ENCODE peak calls at places on chromosomes 6 and 20, in four cellular contexts. C is psoas muscle, K is GM12878, D is dorsolateral prefrontal cortex. Z is an unnamed sample. For H3K27me3, the result is how much of the 10 kb centered on the place peaks cover.

GRCh38 chr20:57398231-57398821 is 7.1 kb downstream of the RBM38 start:
- DNase-seq in K (peak), C (peak), D (no peak), Z (peak)

GRCh38 chr6:37182736-37183590 is 13.0 kb downstream of the PIM1 start:
- DNase-seq in K (peak), C (no peak), D (no peak), Z (peak)

GRCh38 chr6:146481527-146481926 is 62.1 kb upstream of the RAB32 start:
- DNase-seq in C (no peak), D (no peak), K (no peak), Z (no peak)

GRCh38 chr6:139443226-139444112 is 69.0 kb upstream of the CITED2 start:
- DNase-seq in D (no peak), C (no peak), K (no peak), Z (no peak)

GRCh38 chr20:50987493-50988210 is 29.0 kb downstream of the MOCS3 start:
- DNase-seq in C (peak), K (peak), D (no peak), Z (peak)

GRCh38 chr6:139967497-139967896 is 593.0 kb upstream of the CITED2 start:
- DNase-seq in C (no peak), D (no peak), K (no peak), Z (no peak)

GRCh38 chr6:167573461-167574215 is 248.8 kb downstream of the TTLL2 start:
- DNase-seq in K (no peak), C (no peak), D (no peak), Z (no peak)

GRCh38 chr6:36848658-36849441 is 9.6 kb upstream of the CPNE5 start:
- DNase-seq in D (no peak), C (no peak), K (no peak), Z (no peak)

GRCh38 chr6:67361264-67361663 is 1273.8 kb upstream of the ADGRB3 start:
- DNase-seq in D (no peak), C (no peak), K (no peak), Z (no peak)

GRCh38 chr6:157853018-157853805 is 30.2 kb downstream of the SNX9 start:
- DNase-seq in C (no peak), D (no peak), K (no peak), Z (no peak)

GRCh38 chr20:19934792-19935491 is 82.2 kb upstream of the NAA20 start:
- DNase-seq in C (peak), K (no peak), D (no peak), Z (no peak)

DNA sequence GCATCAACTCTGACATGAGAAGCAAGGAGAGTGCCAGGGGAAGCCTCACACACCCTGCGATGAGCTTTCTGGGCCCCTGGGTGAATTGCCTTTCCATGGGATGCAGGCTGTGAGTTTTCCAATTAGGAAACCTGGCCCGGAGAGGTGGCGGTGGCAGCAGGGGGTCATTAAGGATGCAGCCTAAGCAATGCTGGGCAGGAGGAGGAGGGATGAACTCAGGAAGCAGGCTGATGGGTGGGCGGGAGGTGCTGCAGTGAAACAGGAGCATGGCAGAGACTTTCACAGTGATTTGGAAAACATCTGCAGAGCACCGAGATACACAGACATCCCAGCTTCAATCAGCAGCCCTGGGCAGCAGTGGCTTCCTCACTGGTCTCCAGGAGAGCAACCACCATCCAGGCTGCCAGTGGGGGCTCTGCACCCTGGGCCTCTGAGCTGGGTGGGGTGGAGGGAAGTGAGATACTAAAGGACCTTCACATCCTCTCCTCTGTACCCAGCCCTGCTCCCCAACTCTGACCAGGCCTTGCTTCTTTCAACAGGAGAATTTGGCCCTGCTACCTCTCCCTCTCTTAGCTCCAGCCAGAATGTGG is 44.9 kb downstream of the LRFN2 start:
- DNase-seq in D (no peak), C (no peak), K (no peak), Z (no peak)
- H3K27me3 ChIP-seq in D (under half), C (under half), K (under half), Z (under half)

DNA sequence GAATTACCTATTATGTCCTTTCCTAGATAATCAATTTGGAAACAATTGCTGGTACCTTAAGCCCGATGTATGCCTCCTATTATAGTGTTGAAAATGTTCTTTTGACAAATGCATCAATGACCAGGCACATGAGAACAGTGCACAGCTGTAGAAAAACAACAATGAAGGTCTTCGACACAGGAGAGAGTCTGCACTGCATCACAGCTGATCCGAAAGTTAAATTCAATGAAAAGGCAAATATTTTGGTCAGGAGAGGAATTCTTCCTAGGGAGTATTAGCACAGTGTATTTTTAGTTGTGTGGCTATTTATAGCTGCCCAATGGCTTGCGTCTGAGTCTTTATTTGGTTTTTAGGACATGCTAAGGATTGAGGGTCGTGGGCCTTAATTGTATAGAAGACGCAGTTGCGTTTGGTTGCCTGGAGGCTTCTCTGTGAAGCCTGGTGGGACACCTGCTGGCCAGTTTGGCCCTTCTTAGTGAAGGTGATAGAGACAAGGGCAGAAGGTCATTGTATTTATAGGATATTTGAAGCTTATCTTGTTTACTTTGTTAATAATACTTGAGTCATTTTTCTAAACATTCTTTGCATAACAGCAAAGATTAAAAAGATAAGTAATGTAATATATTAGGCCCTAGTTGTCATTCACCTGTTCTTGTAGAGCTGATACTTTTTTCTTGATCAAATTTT is 72.3 kb downstream of the CDYL start:
- DNase-seq in K (no peak), D (no peak), C (no peak), Z (no peak)
- TF ChIP-seq CTCF in K (peak), D (peak), C (peak), Z (no peak)

DNA sequence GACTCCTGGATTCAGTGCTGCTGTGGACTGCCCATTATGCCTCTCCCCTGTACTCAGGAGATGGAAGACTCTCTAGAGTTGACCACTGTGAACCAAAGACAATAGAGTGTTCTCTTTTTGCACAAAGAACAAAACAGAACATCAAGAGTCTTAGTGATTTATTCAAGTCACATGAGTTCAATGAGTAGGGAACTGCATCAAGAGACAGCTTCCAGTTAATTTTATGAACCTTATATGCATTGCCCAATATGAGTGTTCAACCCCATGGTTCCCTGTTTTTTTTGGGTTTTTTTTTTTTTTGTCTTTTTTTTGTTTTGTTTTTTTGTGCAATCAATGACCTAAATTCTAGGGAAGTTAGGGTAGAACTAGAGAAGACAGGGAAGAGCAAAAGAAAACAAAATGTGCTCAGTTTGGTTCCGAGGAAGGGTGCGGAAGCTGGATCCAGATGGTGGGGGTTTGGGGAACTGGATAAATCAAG is 224.3 kb downstream of the MAFB start:
- DNase-seq in D (no peak), K (no peak), C (no peak), Z (no peak)
- H3K27ac ChIP-seq in D (no peak), K (no peak), C (no peak), Z (no peak)

DNA sequence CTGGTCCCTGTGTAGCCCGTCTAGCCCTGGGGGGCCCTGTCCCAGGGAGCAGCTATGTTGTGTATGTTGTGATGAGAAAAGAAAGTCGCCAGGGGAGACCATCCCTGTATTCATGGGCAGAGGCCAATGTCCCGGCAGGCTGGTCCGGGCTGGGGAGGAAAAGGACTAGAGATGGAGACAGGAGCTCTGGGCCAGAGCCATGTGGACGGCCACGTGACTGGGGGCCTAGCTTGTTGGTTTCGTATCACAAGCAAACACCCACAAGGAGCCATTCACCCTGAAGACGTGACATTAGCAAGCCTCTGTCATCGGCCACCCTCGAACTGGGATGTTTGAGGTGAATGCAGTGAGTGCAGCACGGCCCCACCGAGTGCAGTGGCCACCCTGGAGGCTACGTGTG is 2.9 kb upstream of the HRH3 start:
- DNase-seq in C (no peak), K (no peak), D (no peak), Z (no peak)
- H3K27me3 ChIP-seq in C (under half), K (under half), D (under half), Z (half or more)

DNA sequence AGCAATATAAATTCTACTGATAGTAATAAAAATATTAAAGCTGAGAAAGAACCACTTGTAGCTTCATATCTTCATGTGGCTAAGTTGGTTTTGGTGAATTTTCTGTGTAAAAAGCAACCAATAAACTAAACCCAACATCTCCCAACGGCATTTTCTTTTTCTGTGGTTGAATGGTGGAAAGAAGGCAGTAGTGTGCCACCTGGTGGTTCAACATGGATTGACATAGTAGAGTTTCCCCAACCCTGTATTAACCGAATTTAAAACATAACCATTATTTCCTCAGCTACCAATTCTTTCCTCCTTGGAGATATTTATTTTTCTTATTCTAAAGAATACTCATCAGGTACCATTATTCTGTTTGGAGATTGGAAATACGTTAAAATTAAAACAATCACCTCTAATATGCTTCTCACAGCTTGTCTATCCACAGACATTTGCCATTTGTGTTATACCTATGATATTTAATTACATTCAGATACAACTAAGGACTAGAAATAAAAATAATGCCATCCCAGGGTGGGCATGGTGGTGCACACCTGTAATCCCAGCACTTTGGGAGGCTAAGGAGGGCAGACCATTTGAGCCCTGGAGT is 117.1 kb upstream of the EEF1E1 start:
- DNase-seq in C (no peak), K (no peak), D (no peak), Z (peak)
- TF ChIP-seq CTCF in C (peak), K (peak), D (peak), Z (peak)

DNA sequence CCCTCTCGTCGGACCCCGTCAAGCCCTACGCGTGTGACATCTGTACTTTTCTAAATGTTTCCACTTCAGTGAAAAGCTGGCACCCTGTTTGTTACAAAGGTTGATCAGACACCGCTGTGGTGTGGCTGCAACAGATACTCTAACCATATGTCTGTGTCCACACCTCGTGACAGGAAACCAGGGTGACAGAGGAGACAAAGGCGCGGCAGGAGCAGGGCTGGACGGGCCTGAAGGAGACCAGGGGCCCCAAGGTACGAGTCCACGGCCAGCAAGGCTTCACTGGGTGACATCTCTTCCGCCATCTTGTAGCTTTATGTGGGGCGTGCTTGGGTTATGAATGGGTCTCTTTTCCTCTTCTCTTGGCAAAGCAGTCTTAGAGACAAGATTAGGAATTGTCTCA is 21.7 kb downstream of the COL9A3 start:
- DNase-seq in D (peak), C (no peak), K (no peak), Z (no peak)
- H3K27ac ChIP-seq in D (no peak), C (no peak), K (no peak), Z (no peak)

GRCh38 chr6:99609839-99610489 is 3.3 kb downstream of the PRDM13 start:
- DNase-seq in K (no peak), C (no peak), D (no peak), Z (no peak)
- H3K27me3 ChIP-seq in K (under half), C (half or more), D (half or more), Z (half or more)

GRCh38 chr20:62234346-62234745 is 4.0 kb upstream of the OSBPL2 start:
- DNase-seq in K (no peak), C (no peak), D (no peak), Z (no peak)

GRCh38 chr20:62232194-62232593 is 6.1 kb upstream of the OSBPL2 start:
- DNase-seq in K (no peak), D (no peak), C (no peak), Z (no peak)

GRCh38 chr20:62231292-62231691 is 7.0 kb upstream of the OSBPL2 start:
- DNase-seq in K (no peak), C (no peak), D (no peak), Z (no peak)

GRCh38 chr20:62233684-62234083 is 4.6 kb upstream of the OSBPL2 start:
- DNase-seq in C (no peak), D (no peak), K (no peak), Z (no peak)

GRCh38 chr20:62232764-62233645 is 5.3 kb upstream of the OSBPL2 start:
- DNase-seq in K (no peak), C (no peak), D (no peak), Z (no peak)
- TF ChIP-seq CTCF in K (no peak), C (no peak), D (no peak), Z (no peak)

GRCh38 chr20:49858076-49858565 is 45.5 kb downstream of the SLC9A8 start:
- DNase-seq in K (no peak), C (no peak), D (no peak), Z (no peak)
- H3K27ac ChIP-seq in K (no peak), C (peak), D (no peak), Z (no peak)

GRCh38 chr20:1998715-1999114 is 4.9 kb upstream of the PDYN start:
- DNase-seq in D (no peak), K (no peak), C (no peak), Z (no peak)

GRCh38 chr20:1995531-1996310 is 1.9 kb upstream of the PDYN start:
- DNase-seq in K (no peak), D (no peak), C (no peak), Z (no peak)

GRCh38 chr20:2000286-2000685 is 6.4 kb upstream of the PDYN start:
- DNase-seq in C (no peak), K (no peak), D (no peak), Z (no peak)

GRCh38 chr20:1997483-1998192 is 3.8 kb upstream of the PDYN start:
- DNase-seq in D (no peak), C (no peak), K (no peak), Z (no peak)

DNA sequence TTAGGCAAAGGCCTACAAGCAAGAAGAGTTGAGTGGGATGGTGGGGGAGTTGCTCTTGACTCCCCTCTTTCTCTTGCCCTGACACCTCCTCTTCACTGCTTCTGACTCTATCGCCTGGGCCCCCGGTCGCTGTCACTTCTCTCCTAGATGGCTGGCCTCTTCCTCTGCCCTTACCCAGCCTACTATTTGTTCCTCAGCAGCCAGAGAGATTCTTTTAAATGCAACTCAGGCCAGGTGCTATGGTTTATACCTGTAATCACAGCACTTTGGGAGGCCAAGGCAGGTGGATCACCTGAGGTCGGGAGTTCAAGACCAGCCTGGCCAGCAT is 4.3 kb upstream of the PDYN start:
- DNase-seq in C (no peak), D (no peak), K (no peak), Z (no peak)
- H3K27me3 ChIP-seq in C (under half), D (under half), K (under half), Z (under half)

Z was measured in CD4-positive, alpha-beta T cell.